ENCODE peak calls at places on chromosomes 3 and 15, in five cellular contexts. V is stimulated activated CD4-positive, alpha-beta T cell treated with anti-CD3 and anti-CD28 coated beads, Interleukin-4, amount 100 ng/mL, for 4 hours; P is GM12865; Y is bronchial epithelial cell; R is AG10803. E is an unnamed sample.

GRCh38 chr3:187072102-187072501 is 67.2 kb downstream of the RPL39L start:
- DNase-seq in V (no peak), P (peak), Y (no peak), R (no peak), E (no peak)

GRCh38 chr15:65304393-65305143 is at the start of gene RNU5B-1:
- DNase-seq in V (peak), P (peak), Y (peak), R (peak), E (peak)

GRCh38 chr3:184371570-184372018 is 6.4 kb downstream of the THPO start:
- DNase-seq in V (peak), P (peak), Y (peak), R (peak), E (peak)

GRCh38 chr3:195226900-195227447 is 44.0 kb downstream of the XXYLT1 start:
- DNase-seq in V (no peak), P (no peak), Y (no peak), R (no peak), E (no peak)

GRCh38 chr15:46014532-46014931 is 379.7 kb downstream of the SQOR start:
- DNase-seq in V (no peak), P (no peak), Y (no peak), R (no peak), E (no peak)

GRCh38 chr3:173913397-173913796 is 515.9 kb downstream of the NLGN1 start:
- DNase-seq in V (no peak), P (no peak), Y (no peak), R (peak), E (no peak)

GRCh38 chr3:39275052-39275451 is 4.8 kb downstream of the CX3CR1 start:
- DNase-seq in V (no peak), P (no peak), Y (peak), R (no peak), E (no peak)

GRCh38 chr15:26082833-26083174 is 219.7 kb upstream of the ATP10A start:
- DNase-seq in V (no peak), P (no peak), Y (peak), R (no peak), E (no peak)

GRCh38 chr15:57026016-57026602 is 107.7 kb downstream of the TCF12 start:
- DNase-seq in V (no peak), P (no peak), Y (no peak), R (peak), E (no peak)

GRCh38 chr3:13188975-13189374 is 115.7 kb upstream of the IQSEC1 start:
- DNase-seq in V (no peak), P (no peak), Y (no peak), R (no peak), E (no peak)

GRCh38 chr3:40593351-40593750 is 68.6 kb downstream of the ZNF621 start:
- DNase-seq in V (no peak), P (no peak), Y (no peak), R (peak), E (no peak)

GRCh38 chr3:108512671-108513070 is 2.3 kb upstream of the MYH15 start:
- DNase-seq in V (no peak), P (no peak), Y (no peak), R (no peak), E (no peak)

GRCh38 chr3:189908646-189909045 is 212.1 kb downstream of the P3H2 start:
- DNase-seq in V (no peak), P (no peak), Y (peak), R (peak), E (no peak)

GRCh38 chr3:37979798-37980476 is 10.6 kb upstream of the VILL start:
- DNase-seq in V (no peak), P (no peak), Y (no peak), R (no peak), E (no peak)

GRCh38 chr15:69434236-69434635 is 18.4 kb upstream of the RPLP1 start:
- DNase-seq in V (no peak), P (no peak), Y (no peak), R (no peak), E (no peak)

GRCh38 chr3:71001303-71001702 is 582.2 kb downstream of the FOXP1 start:
- DNase-seq in V (no peak), P (no peak), Y (no peak), R (no peak), E (no peak)

GRCh38 chr3:138118863-138119766 is 3.7 kb upstream of the DZIP1L start:
- DNase-seq in V (peak), P (peak), Y (peak), R (peak), E (peak)

GRCh38 chr15:37289109-37289765 is 188.9 kb upstream of the MEIS2 start:
- DNase-seq in V (no peak), P (no peak), Y (peak), R (peak), E (no peak)

GRCh38 chr3:197791120-197792018 is at the start of gene LRCH3:
- DNase-seq in V (peak), P (peak), Y (peak), R (peak), E (no peak)

GRCh38 chr3:183281126-183281797 is 28.2 kb downstream of the B3GNT5 start:
- DNase-seq in V (no peak), P (no peak), Y (no peak), R (no peak), E (no peak)

GRCh38 chr3:46406786-46407611 is at the start of the genes CCR5AS and CCRL2:
- DNase-seq in V (peak), P (peak), Y (peak), R (peak), E (no peak)

GRCh38 chr3:64398431-64398830 is 173.2 kb upstream of the PRICKLE2 start:
- DNase-seq in V (no peak), P (no peak), Y (no peak), R (peak), E (no peak)

GRCh38 chr15:67832031-67832551 is 6.8 kb downstream of the SKOR1 start:
- DNase-seq in V (no peak), P (peak), Y (no peak), R (peak), E (peak)

E was measured in LNCaP clone FGC.